ENCODE peak calls at places on chromosomes 6 and 20, in four cellular contexts. I, E, G and W are unnamed samples.

GRCh38 chr20:51510961-51511360 is 31.6 kb downstream of the NFATC2 start:
- DNase-seq in I (no peak), E (no peak), G (no peak), W (no peak)

GRCh38 chr20:36467076-36467999 is 74.0 kb upstream of the MYL9 start:
- DNase-seq in I (peak), E (peak), G (peak), W (peak)

GRCh38 chr6:5302995-5303622 is 41.8 kb downstream of the FARS2 start:
- DNase-seq in I (no peak), E (peak), G (peak), W (peak)

GRCh38 chr20:12090920-12091319 is 173.2 kb downstream of the BTBD3 start:
- DNase-seq in I (no peak), E (no peak), G (no peak), W (no peak)

GRCh38 chr6:135600086-135600702 is 102.7 kb upstream of the AHI1 start:
- DNase-seq in I (no peak), E (no peak), G (no peak), W (no peak)

GRCh38 chr20:21074605-21075336 is 31.4 kb downstream of the LINC00237 start:
- DNase-seq in I (no peak), E (no peak), G (no peak), W (peak)

GRCh38 chr6:25504661-25505060 is 147.4 kb upstream of the SCGN start:
- DNase-seq in I (peak), E (no peak), G (no peak), W (no peak)

GRCh38 chr20:47173596-47174216 is 182.8 kb downstream of the ZMYND8 start:
- DNase-seq in I (no peak), E (no peak), G (peak), W (no peak)

GRCh38 chr6:37481793-37482192 is 17.9 kb downstream of the CCDC167 start:
- DNase-seq in I (no peak), E (no peak), G (no peak), W (no peak)

GRCh38 chr6:156028310-156029131 is 572.9 kb upstream of the NOX3 start:
- DNase-seq in I (no peak), E (no peak), G (no peak), W (no peak)

GRCh38 chr6:16683524-16684194 is 77.6 kb downstream of the ATXN1 start:
- DNase-seq in I (no peak), E (no peak), G (peak), W (no peak)

GRCh38 chr6:21026576-21027273 is 492.5 kb downstream of the CDKAL1 start:
- DNase-seq in I (no peak), E (no peak), G (no peak), W (no peak)

GRCh38 chr6:34237722-34238506 is 1.2 kb downstream of the HMGA1 start:
- DNase-seq in I (peak), E (peak), G (peak), W (peak)

GRCh38 chr6:34239893-34240292 is 3.2 kb downstream of the HMGA1 start:
- DNase-seq in I (peak), E (peak), G (no peak), W (no peak)

GRCh38 chr6:34240329-34241248 is 3.9 kb downstream of the HMGA1 start:
- DNase-seq in I (peak), E (no peak), G (no peak), W (no peak)

GRCh38 chr6:34238507-34239239 is 2.0 kb downstream of the HMGA1 start:
- DNase-seq in I (peak), E (peak), G (no peak), W (no peak)

DNA sequence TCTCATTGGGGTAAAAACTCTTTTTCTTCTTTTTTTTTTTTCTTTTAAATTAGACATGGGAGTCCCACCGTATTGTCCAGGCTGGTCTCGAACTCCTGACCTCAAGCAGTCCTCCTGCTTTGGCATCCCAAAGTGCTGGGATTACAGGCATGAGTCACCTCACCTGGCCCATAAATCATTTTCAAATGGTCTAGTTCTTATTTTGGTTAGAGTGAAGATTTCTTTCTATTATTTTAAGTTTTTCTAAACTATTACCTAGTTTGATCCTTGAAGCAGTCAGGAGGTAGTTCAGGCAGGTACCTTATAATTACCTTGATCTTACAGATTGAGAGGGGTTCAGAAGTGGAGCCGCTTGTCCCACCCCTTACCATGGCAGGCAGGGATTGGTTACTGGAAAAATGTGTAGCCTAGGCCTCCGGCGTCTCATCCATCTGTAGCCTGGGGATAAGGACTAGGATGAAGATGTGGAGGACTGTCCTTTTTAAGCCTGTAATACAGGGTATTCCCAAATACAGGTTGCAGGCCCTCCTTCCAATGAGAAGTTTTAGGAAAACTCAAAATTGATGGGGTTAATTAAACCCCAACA is 2.7 kb downstream of the HMGA1 start:
- DNase-seq in I (no peak), E (no peak), G (no peak), W (no peak)
- H3K4me3 ChIP-seq in I (peak), E (no peak), G (peak), W (peak)

GRCh38 chr6:113160716-113161115 is 696.4 kb upstream of the MARCKS start:
- DNase-seq in I (no peak), E (no peak), G (no peak), W (no peak)

GRCh38 chr6:113168057-113168456 is 689.1 kb upstream of the MARCKS start:
- DNase-seq in I (no peak), E (no peak), G (no peak), W (no peak)

GRCh38 chr6:113162739-113163138 is 694.4 kb upstream of the MARCKS start:
- DNase-seq in I (no peak), E (no peak), G (no peak), W (no peak)
- TF ChIP-seq CTCF in I (no peak), E (no peak), G (no peak), W (no peak)

DNA sequence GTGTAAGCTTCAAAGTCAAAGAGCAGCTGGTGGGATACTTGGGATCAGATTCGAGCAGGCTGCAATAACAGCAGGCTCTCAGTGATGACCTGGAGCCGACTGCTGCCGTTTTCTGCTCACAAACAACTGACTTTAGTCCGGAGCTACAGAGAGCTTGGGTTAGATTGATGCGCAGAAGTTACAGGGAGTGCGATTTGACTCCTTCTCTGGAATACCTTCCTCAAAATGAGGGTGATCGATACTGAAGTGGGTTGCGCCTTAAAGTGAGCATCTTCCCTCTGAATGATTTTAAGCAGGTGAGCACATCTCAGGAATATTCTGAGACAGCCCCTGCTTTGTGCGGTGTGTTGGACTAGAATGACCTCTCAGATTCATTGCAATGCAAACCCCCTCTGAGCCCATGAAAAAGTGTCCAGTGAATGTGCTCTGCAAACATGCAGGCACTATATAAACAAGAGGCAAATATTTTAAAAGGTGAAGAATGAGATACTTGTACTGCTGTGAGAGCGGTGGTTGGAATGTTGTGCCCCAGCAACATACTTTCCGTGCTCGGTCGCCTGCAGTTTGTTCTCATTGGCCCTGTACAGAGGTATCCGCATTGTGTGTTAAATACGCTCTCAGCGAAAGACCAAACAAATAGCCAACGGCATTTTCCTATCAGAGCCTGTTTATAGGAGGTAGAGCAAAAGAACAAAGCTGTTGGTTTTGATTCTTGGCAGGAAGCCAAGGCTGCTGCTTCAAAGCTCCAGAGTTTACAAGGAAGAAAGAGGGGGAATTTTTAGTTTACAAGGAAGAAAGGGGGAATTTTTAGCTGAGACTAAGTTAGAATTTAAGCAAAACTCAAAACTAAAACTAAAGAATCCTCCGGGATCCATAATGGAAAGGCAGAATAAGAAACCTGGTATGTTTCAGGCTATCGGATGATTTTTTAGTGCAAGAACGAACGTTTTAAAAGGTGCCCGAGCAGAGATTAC is 67.7 kb downstream of the PHACTR2 start:
- DNase-seq in I (peak), E (no peak), G (peak), W (no peak)
- H3K4me3 ChIP-seq in I (no peak), E (peak), G (peak), W (no peak)

GRCh38 chr6:40623178-40623577 is 36.0 kb upstream of the LRFN2 start:
- DNase-seq in I (no peak), E (no peak), G (no peak), W (no peak)
- TF ChIP-seq CTCF in I (no peak), E (no peak), G (no peak), W (no peak)

GRCh38 chr20:41029150-41029872 is 689 bp downstream of the TOP1 start:
- DNase-seq in I (peak), E (no peak), G (peak), W (peak)

GRCh38 chr20:41027366-41027765 is 1.3 kb upstream of the TOP1 start:
- DNase-seq in I (no peak), E (no peak), G (no peak), W (no peak)

GRCh38 chr20:41028359-41029149 is at the start of gene TOP1:
- DNase-seq in I (peak), E (peak), G (peak), W (peak)

GRCh38 chr20:41030536-41031242 is 2.1 kb downstream of the TOP1 start:
- DNase-seq in I (peak), E (no peak), G (no peak), W (no peak)

GRCh38 chr20:41027872-41028358 is 707 bp upstream of the TOP1 start:
- DNase-seq in I (no peak), E (no peak), G (no peak), W (no peak)
- H3K4me3 ChIP-seq in I (peak), E (peak), G (peak), W (peak)

DNA sequence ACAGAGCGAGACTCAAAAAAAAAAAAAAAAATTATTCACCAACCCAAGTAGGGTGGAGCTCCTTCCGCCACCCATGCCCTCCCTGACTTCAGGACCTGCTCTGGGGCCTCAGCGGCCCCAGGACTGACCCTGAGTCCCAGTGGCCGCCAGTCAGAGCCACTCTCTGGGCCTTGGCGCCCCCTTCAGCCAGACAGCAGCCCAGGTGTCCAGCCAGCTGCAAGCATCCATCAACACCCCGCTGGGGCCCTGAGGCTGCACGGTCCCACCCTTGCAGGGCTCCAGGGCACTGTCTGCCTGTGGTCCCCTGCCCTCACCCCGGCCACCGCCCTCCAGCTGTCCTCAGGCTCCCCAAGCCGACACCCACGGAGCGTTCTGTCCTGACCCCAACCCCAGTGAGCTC is 11.4 kb upstream of the KCNQ2 start:
- DNase-seq in I (no peak), E (no peak), G (no peak), W (no peak)
- TF ChIP-seq CTCF in I (no peak), E (no peak), G (no peak), W (peak)

DNA sequence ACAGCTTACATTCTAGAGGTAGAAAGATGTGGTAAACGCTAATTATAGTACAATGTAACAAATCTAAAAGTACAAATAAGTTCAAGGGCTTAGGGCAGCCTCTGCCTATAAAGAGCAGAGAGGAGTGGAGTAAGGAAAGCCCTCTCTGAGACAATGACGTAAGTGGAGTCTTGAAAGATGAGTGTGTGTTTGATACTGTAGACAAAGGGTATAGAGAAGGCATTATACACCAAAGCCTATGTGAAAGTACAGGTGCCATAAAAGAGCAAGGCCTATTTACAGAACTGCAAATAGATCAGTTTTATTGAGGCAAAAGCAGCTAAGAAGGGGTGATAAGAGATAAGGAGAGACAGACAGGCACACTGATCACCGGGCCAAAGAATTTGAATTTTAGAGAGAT is 10.9 kb downstream of the GOPC start:
- DNase-seq in I (no peak), E (no peak), G (no peak), W (no peak)
- H3K4me3 ChIP-seq in I (no peak), E (no peak), G (no peak), W (no peak)

GRCh38 chr20:57527728-57528127 is 2.8 kb upstream of the CTCFL start:
- DNase-seq in I (no peak), E (no peak), G (no peak), W (no peak)

GRCh38 chr20:57524511-57525176 is at the start of gene CTCFL:
- DNase-seq in I (no peak), E (no peak), G (no peak), W (no peak)

GRCh38 chr20:57526885-57527566 is 2.1 kb upstream of the CTCFL start:
- DNase-seq in I (no peak), E (no peak), G (no peak), W (no peak)

GRCh38 chr20:57525328-57526053 is 551 bp upstream of the CTCFL start:
- DNase-seq in I (no peak), E (no peak), G (no peak), W (no peak)

GRCh38 chr20:57526067-57526884 is 1.3 kb upstream of the CTCFL start:
- DNase-seq in I (no peak), E (no peak), G (peak), W (peak)
- TF ChIP-seq CTCF in I (no peak), E (no peak), G (peak), W (no peak)